ENCODE peak calls at places on chromosomes 11 and 22, in six cellular contexts. T, M, B, J, R and E are unnamed samples.

GRCh38 chr11:5336331-5336730 is 7.0 kb downstream of the OR51B5 start:
- DNase-seq in R (peak; percentile 13), T (no peak), M (no peak), J (no peak), B (no peak), E (peak; percentile 11)

GRCh38 chr11:35144103-35144741 is 5.3 kb downstream of the CD44 start:
- DNase-seq in J (no peak), M (no peak), B (peak; percentile 92), T (peak; percentile 45), R (peak; percentile 62), E (peak; percentile 60)

GRCh38 chr11:10800292-10800691 is 8.4 kb downstream of the EIF4G2 start:
- DNase-seq in M (no peak), R (no peak), B (no peak), T (no peak), J (no peak), E (no peak)

GRCh38 chr11:78613053-78613813 is 38.6 kb upstream of the NARS2 start:
- DNase-seq in J (no peak), B (no peak), R (no peak), T (no peak), M (no peak), E (no peak)

GRCh38 chr22:48208894-48209293 is 1446.4 kb downstream of the TBC1D22A start:
- DNase-seq in B (no peak), R (no peak), J (no peak), M (no peak), T (no peak), E (no peak)

GRCh38 chr11:61707574-61707973 is 27.4 kb downstream of the DAGLA start:
- DNase-seq in J (no peak), R (no peak), T (peak; percentile 91), B (no peak), M (no peak), E (no peak)

GRCh38 chr22:45709866-45710265 is 38.2 kb downstream of the ATXN10 start:
- DNase-seq in T (no peak), J (no peak), B (no peak), R (no peak), M (no peak), E (peak; percentile 44)

GRCh38 chr11:59053387-59053786 is 32.7 kb upstream of the GLYATL1B start:
- DNase-seq in M (no peak), T (peak; percentile 72), J (peak; percentile 21), B (peak; percentile 15), R (peak; percentile 67), E (peak; percentile 64)

GRCh38 chr22:43482310-43482625 is 70.5 kb downstream of the MPPED1 start:
- DNase-seq in T (no peak), J (no peak), R (no peak), M (no peak), B (no peak), E (no peak)

DNA sequence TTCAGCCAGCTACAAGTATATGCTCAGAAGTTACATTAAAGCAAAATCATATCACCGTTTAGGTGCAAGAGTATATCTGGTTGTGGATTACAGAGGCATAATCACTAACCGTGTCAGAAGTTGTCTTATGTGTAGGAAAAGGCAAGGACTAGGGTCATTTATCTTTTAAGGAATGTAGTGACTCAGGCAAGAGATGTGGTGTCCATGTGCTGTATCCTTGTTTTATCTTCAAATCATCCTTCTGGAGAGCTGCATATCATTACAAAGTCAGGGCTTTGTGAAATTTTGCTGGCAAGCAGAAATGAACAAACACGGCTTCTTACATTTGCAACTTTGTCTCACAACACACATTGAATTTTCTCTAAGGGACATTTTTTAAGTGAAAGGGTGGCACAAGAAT is 12.7 kb upstream of the CHORDC1 start:
- DNase-seq in M (no peak), J (no peak), B (no peak), T (no peak), R (peak; percentile 8), E (peak; percentile 52)
- H3K4me3 ChIP-seq in M (no peak overlapping the region), J (no peak overlapping the region), B (no peak overlapping the region), T (no peak overlapping the region), R (no peak overlapping the region), E (no peak overlapping the region)

GRCh38 chr11:75261902-75262361 is 21.4 kb downstream of the TPBGL start:
- DNase-seq in B (no peak), T (no peak), J (no peak), R (no peak), M (no peak), E (no peak)

GRCh38 chr11:75262961-75263852 is 22.6 kb downstream of the TPBGL start:
- DNase-seq in R (no peak), J (no peak), T (no peak), M (no peak), B (no peak), E (no peak)

GRCh38 chr11:75262436-75262835 is 21.9 kb downstream of the TPBGL start:
- DNase-seq in M (no peak), T (no peak), R (no peak), J (no peak), B (no peak), E (no peak)

GRCh38 chr11:75260396-75260795 is 19.8 kb downstream of the TPBGL start:
- DNase-seq in T (no peak), J (no peak), B (no peak), M (no peak), R (no peak), E (no peak)

DNA sequence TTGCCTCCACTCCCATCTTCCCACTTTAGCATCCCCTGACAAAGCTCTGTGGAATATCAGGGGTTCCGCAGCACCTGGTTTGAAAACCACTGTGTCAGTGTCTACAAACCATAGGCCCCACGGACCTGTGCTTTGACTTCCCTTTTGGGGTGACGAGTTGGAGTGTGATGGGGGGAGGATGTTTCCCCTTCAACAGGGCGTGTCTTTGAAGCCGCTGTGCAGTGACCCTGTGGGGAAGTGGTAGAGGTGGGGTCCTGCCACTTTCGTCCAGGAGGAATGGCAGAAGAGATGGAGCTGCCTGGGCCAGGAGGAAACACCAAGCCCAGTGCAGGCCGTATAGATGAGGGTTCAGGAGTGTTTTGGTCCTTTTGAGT is 20.9 kb downstream of the TPBGL start:
- DNase-seq in J (no peak), T (no peak), B (peak; percentile 28), M (no peak), R (no peak), E (no peak)
- TF ChIP-seq CTCF in J (no peak), T (no peak), B (no peak), M (no peak), R (no peak), E (no peak)

GRCh38 chr22:38215156-38216038 is 13.6 kb downstream of the MAFF start:
- DNase-seq in B (no peak), R (no peak), M (no peak), T (no peak), J (no peak), E (no peak)
- H3K4me3 ChIP-seq in B (no peak overlapping the region), R (no peak overlapping the region), M (no peak overlapping the region), T (no peak overlapping the region), J (no peak overlapping the region), E (no peak overlapping the region)

GRCh38 chr11:1468473-1469066 is 18.0 kb downstream of the MOB2 start:
- DNase-seq in T (no peak), B (no peak), J (no peak), M (no peak), R (no peak), E (no peak)
- TF ChIP-seq CTCF in T (no peak), B (no peak), J (no peak), M (no peak), R (no peak), E (no peak)